ENCODE peak calls at places on chromosomes 7 and 10, in ten cellular contexts. C, K, S, G, O, E, P, D, J and Y are unnamed samples. For H3K4me1, the result is how much of the 10 kb centered on the place peaks cover.

GRCh38 chr10:55426138-55426537 is 625.1 kb upstream of the PCDH15 start:
- DNase-seq in J (peak), G (no peak), P (no peak), C (no peak), E (no peak), O (no peak), S (no peak), D (no peak), K (no peak), Y (no peak)

GRCh38 chr7:127683776-127684681 is 32.0 kb downstream of the SND1 start:
- DNase-seq in P (no peak), D (no peak), K (no peak), O (no peak), S (no peak), E (peak), C (no peak), J (no peak), G (peak), Y (no peak)

GRCh38 chr10:7119325-7120015 is 291.4 kb downstream of the SFMBT2 start:
- DNase-seq in P (no peak), J (no peak), G (no peak), K (no peak), C (no peak), S (no peak), E (peak), D (no peak), O (no peak), Y (no peak)

GRCh38 chr7:1618475-1618874 is 48.6 kb upstream of the PSMG3 start:
- DNase-seq in C (no peak), P (no peak), K (no peak), E (no peak), G (no peak), D (no peak), J (no peak), O (no peak), S (no peak), Y (no peak)

GRCh38 chr7:32611201-32611691 is 116.0 kb downstream of the AVL9 start:
- DNase-seq in J (no peak), O (no peak), C (no peak), S (no peak), E (no peak), P (no peak), K (no peak), D (peak), G (no peak), Y (no peak)

GRCh38 chr10:3963191-3963673 is 178.2 kb upstream of the KLF6 start:
- DNase-seq in E (no peak), S (peak), D (no peak), O (no peak), K (no peak), J (no peak), P (no peak), C (no peak), G (no peak), Y (no peak)

GRCh38 chr10:47360419-47361040 is 12.4 kb downstream of the RBP3 start:
- DNase-seq in S (no peak), E (no peak), P (peak), G (no peak), C (peak), K (no peak), J (no peak), O (peak), D (no peak), Y (no peak)

GRCh38 chr10:93445097-93445960 is 36.8 kb downstream of the MYOF start:
- DNase-seq in E (peak), C (peak), S (peak), P (peak), G (peak), O (peak), K (no peak), J (peak), D (peak), Y (peak)

GRCh38 chr7:47281966-47282643 is 299.8 kb downstream of the TNS3 start:
- DNase-seq in D (no peak), O (no peak), S (no peak), P (no peak), J (no peak), E (no peak), G (no peak), C (no peak), K (no peak), Y (no peak)

GRCh38 chr10:114874827-114875541 is 53.4 kb downstream of the FHIP2A start:
- DNase-seq in C (no peak), D (peak), S (no peak), G (peak), O (no peak), P (peak), K (no peak), E (peak), J (peak), Y (no peak)

GRCh38 chr10:132385721-132386418 is 11.1 kb upstream of the PWWP2B start:
- DNase-seq in J (no peak), P (peak), K (no peak), O (no peak), C (peak), S (no peak), G (no peak), D (no peak), E (no peak), Y (peak)

GRCh38 chr10:43693602-43694001 is 44.9 kb upstream of the ZNF32 start:
- DNase-seq in K (no peak), C (no peak), E (no peak), S (no peak), O (no peak), G (no peak), D (no peak), J (no peak), P (no peak), Y (no peak)

GRCh38 chr10:44853148-44853734 is 57.9 kb upstream of the TMEM72 start:
- DNase-seq in D (peak), S (peak), G (no peak), K (no peak), C (no peak), P (no peak), O (no peak), J (no peak), E (peak), Y (no peak)

GRCh38 chr7:151711906-151712771 is 164.8 kb downstream of the PRKAG2 start:
- DNase-seq in G (no peak), D (no peak), J (no peak), P (no peak), S (no peak), E (no peak), O (no peak), C (no peak), K (no peak), Y (peak)

GRCh38 chr7:138008588-138009349 is 6.9 kb upstream of the CREB3L2 start:
- DNase-seq in K (peak), S (peak), O (no peak), E (peak), D (peak), J (peak), C (peak), P (no peak), G (peak), Y (no peak)

GRCh38 chr10:22345301-22346086 is at the start of gene SPAG6:
- DNase-seq in K (peak), D (no peak), C (peak), P (peak), O (peak), S (no peak), E (peak), G (no peak), J (peak), Y (peak)

GRCh38 chr7:87447251-87447650 is 28.2 kb downstream of the ABCB4 start:
- DNase-seq in C (no peak), P (no peak), E (peak), K (no peak), O (no peak), D (no peak), S (no peak), G (no peak), J (no peak), Y (no peak)

GRCh38 chr7:151642746-151643145 is 123.1 kb upstream of the RHEB start:
- DNase-seq in G (no peak), J (no peak), K (no peak), D (no peak), C (no peak), S (no peak), O (no peak), E (no peak), P (no peak), Y (no peak)

GRCh38 chr10:91380873-91381561 is 29.1 kb upstream of the HECTD2 start:
- DNase-seq in K (no peak), D (no peak), J (no peak), S (no peak), C (no peak), O (no peak), E (peak), P (no peak), G (no peak), Y (no peak)

GRCh38 chr10:44969854-44970253 is 8.8 kb downstream of the DEPP1 start:
- DNase-seq in J (no peak), K (no peak), P (no peak), E (no peak), D (no peak), G (no peak), C (no peak), O (no peak), S (no peak), Y (no peak)

GRCh38 chr10:48306870-48307531 is 524 bp downstream of the MAPK8 start:
- DNase-seq in S (peak), K (peak), O (peak), D (peak), G (no peak), P (peak), J (no peak), E (peak), C (peak), Y (peak)

GRCh38 chr10:73506074-73506473 is 10.2 kb upstream of the PPP3CB start:
- DNase-seq in O (no peak), G (no peak), S (no peak), K (no peak), P (no peak), D (no peak), E (no peak), J (no peak), C (no peak), Y (no peak)

GRCh38 chr7:12647364-12648219 is 39.8 kb upstream of the ARL4A start:
- DNase-seq in P (no peak), E (peak), C (peak), G (no peak), J (no peak), K (no peak), S (peak), O (peak), D (peak), Y (no peak)

GRCh38 chr7:45703911-45704682 is 129.9 kb downstream of the ADCY1 start:
- DNase-seq in C (no peak), O (peak), J (peak), E (no peak), K (no peak), P (no peak), D (no peak), G (no peak), S (no peak), Y (no peak)

GRCh38 chr10:26703096-26703495 is 5.6 kb downstream of the PDSS1 start:
- DNase-seq in G (no peak), C (no peak), D (no peak), E (no peak), J (no peak), P (no peak), O (no peak), S (no peak), K (no peak), Y (no peak)

GRCh38 chr10:26441491-26442214 is 3.5 kb downstream of the APBB1IP start:
- DNase-seq in D (no peak), S (peak), J (no peak), C (no peak), O (no peak), K (no peak), P (no peak), E (peak), G (no peak), Y (no peak)

GRCh38 chr10:4663162-4663992 is 162.6 kb upstream of the AKR1E2 start:
- DNase-seq in C (peak), O (peak), S (peak), G (peak), J (peak), E (peak), P (no peak), K (no peak), D (peak), Y (no peak)

GRCh38 chr10:128071417-128071782 is 54.8 kb downstream of the MKI67 start:
- DNase-seq in J (no peak), O (no peak), E (no peak), P (peak), K (no peak), S (no peak), D (no peak), G (no peak), C (peak), Y (no peak)

GRCh38 chr7:12730523-12730922 is 43.1 kb downstream of the ARL4A start:
- DNase-seq in J (no peak), C (no peak), K (no peak), S (no peak), D (no peak), P (no peak), O (no peak), E (no peak), G (no peak), Y (no peak)

GRCh38 chr7:155224116-155224811 is 73.4 kb upstream of the INSIG1 start:
- DNase-seq in E (no peak), K (no peak), P (peak), O (no peak), D (no peak), S (no peak), C (peak), G (no peak), J (no peak), Y (no peak)

GRCh38 chr7:155226261-155227003 is 71.2 kb upstream of the INSIG1 start:
- DNase-seq in P (peak), O (no peak), J (no peak), K (no peak), D (no peak), G (no peak), C (no peak), S (no peak), E (no peak), Y (no peak)

GRCh38 chr7:155225095-155225494 is 72.6 kb upstream of the INSIG1 start:
- DNase-seq in P (peak), S (no peak), D (no peak), K (no peak), E (no peak), G (no peak), C (no peak), O (no peak), J (no peak), Y (no peak)

GRCh38 chr7:155227004-155227787 is 70.5 kb upstream of the INSIG1 start:
- DNase-seq in E (no peak), C (no peak), G (no peak), O (no peak), S (no peak), D (no peak), P (peak), K (no peak), J (no peak), Y (no peak)

DNA sequence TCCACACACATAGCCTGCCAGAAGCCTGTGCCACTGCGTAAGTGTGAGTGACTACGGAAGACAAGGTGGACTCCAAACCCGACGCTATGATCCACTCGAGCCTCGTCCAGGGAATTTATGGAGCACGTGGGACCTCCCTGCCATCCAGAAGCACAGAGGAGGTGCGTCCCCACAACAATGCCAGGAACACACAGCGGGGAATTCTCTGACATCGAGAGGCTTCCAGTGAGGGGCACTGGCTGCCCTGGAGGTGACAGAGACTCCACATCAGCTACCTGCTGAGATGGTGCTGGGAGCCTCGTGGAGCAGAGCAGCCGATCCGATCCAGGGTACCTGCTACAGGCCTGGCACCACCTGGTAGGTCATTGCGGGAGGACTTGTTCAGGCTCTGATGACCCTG is 72.2 kb upstream of the INSIG1 start:
- DNase-seq in D (no peak), G (no peak), J (no peak), C (no peak), S (no peak), E (no peak), O (no peak), P (peak), K (no peak), Y (no peak)
- H3K4me1 ChIP-seq in D (under half), G (under half), J (under half), C (under half), S (under half), E (under half), O (under half), P (under half), K (under half), Y (under half)

GRCh38 chr7:98423043-98423442 is 22.2 kb upstream of the BAIAP2L1 start:
- DNase-seq in K (no peak), S (peak), O (no peak), E (peak), D (peak), P (no peak), G (no peak), C (no peak), J (no peak), Y (no peak)
- H3K4me1 ChIP-seq in K (under half), S (under half), O (under half), E (under half), D (under half), P (under half), G (under half), C (under half), J (under half), Y (under half)

GRCh38 chr7:80842479-80842797 is 76.4 kb downstream of the SEMA3C start:
- DNase-seq in E (no peak), J (no peak), C (no peak), P (no peak), S (no peak), K (no peak), G (no peak), O (no peak), D (no peak), Y (no peak)
- H3K4me1 ChIP-seq in E (under half), J (under half), C (under half), P (under half), S (under half), K (under half), G (under half), O (under half), D (under half), Y (under half)

GRCh38 chr7:17301491-17302101 is 3.1 kb downstream of the AHR start:
- DNase-seq in O (peak), J (no peak), E (peak), G (no peak), S (peak), D (peak), C (peak), P (no peak), K (peak), Y (no peak)
- H3K4me1 ChIP-seq in O (half or more), J (under half), E (half or more), G (under half), S (under half), D (under half), C (under half), P (under half), K (under half), Y (half or more)

GRCh38 chr7:22667562-22668239 is 59.3 kb upstream of the IL6 start:
- DNase-seq in D (peak), P (no peak), K (no peak), E (peak), C (no peak), S (peak), O (no peak), J (peak), G (peak), Y (no peak)

GRCh38 chr7:22669692-22670421 is 57.1 kb upstream of the IL6 start:
- DNase-seq in K (no peak), C (no peak), E (no peak), D (peak), S (no peak), P (no peak), G (no peak), O (no peak), J (no peak), Y (no peak)

GRCh38 chr7:22667187-22667561 is 59.8 kb upstream of the IL6 start:
- DNase-seq in O (no peak), E (no peak), J (no peak), C (no peak), S (no peak), P (no peak), D (no peak), G (no peak), K (no peak), Y (no peak)

GRCh38 chr7:22670422-22670815 is 56.6 kb upstream of the IL6 start:
- DNase-seq in O (no peak), C (no peak), K (no peak), S (no peak), P (no peak), E (no peak), D (no peak), G (no peak), J (no peak), Y (no peak)

GRCh38 chr7:22668971-22669401 is 58.0 kb upstream of the IL6 start:
- DNase-seq in G (no peak), O (no peak), K (no peak), D (no peak), J (peak), C (no peak), E (no peak), S (peak), P (no peak), Y (no peak)
- H3K4me1 ChIP-seq in G (under half), O (under half), K (under half), D (under half), J (half or more), C (under half), E (under half), S (half or more), P (under half), Y (under half)

GRCh38 chr7:116218051-116218645 is 7.8 kb downstream of the TES start:
- DNase-seq in C (peak), P (no peak), J (no peak), O (peak), D (peak), K (no peak), S (peak), E (peak), G (no peak), Y (no peak)
- H3K4me1 ChIP-seq in C (under half), P (under half), J (under half), O (half or more), D (under half), K (half or more), S (half or more), E (under half), G (under half), Y (under half)